ENCODE peak calls at places on chromosomes 11 and 22, in nine cellular contexts. One of them, this sample, is unnamed. For H3K4me1, the result is how much of the 10 kb centered on the place peaks cover.

GRCh38 chr11:47254381-47254780 is 3.4 kb upstream of the NR1H3 start:
- DNase-seq in PC-3: no peak
- DNase-seq in mesenchymal stem cell: peak
- DNase-seq in HCT116: no peak
- DNase-seq in neuronal stem cell: no peak
- DNase-seq in K562: no peak
- DNase-seq in fibroblast of lung: no peak
- DNase-seq in HepG2: no peak
- DNase-seq in A549: no peak
- DNase-seq in this sample: no peak

GRCh38 chr11:19573666-19574065 is 139.0 kb upstream of the NAV2 start:
- DNase-seq in fibroblast of lung: no peak
- DNase-seq in HCT116: no peak
- DNase-seq in PC-3: no peak
- DNase-seq in K562: no peak
- DNase-seq in neuronal stem cell: no peak
- DNase-seq in A549: no peak
- DNase-seq in mesenchymal stem cell: no peak
- DNase-seq in HepG2: no peak
- DNase-seq in this sample: no peak

GRCh38 chr11:124194696-124195418 is 11.7 kb downstream of the OR10D3 start:
- DNase-seq in mesenchymal stem cell: peak
- DNase-seq in HCT116: peak
- DNase-seq in PC-3: peak
- DNase-seq in neuronal stem cell: peak
- DNase-seq in K562: peak
- DNase-seq in fibroblast of lung: peak
- DNase-seq in A549: peak
- DNase-seq in HepG2: peak
- DNase-seq in this sample: peak

GRCh38 chr11:69449320-69450063 is 32.0 kb upstream of the LINC01488 start:
- DNase-seq in mesenchymal stem cell: peak
- DNase-seq in HCT116: no peak
- DNase-seq in PC-3: no peak
- DNase-seq in K562: peak
- DNase-seq in fibroblast of lung: peak
- DNase-seq in A549: no peak
- DNase-seq in HepG2: peak
- DNase-seq in neuronal stem cell: no peak
- DNase-seq in this sample: no peak

GRCh38 chr22:22820626-22821025 is 67.0 kb upstream of the IGLL5 start:
- DNase-seq in HepG2: no peak
- DNase-seq in neuronal stem cell: no peak
- DNase-seq in fibroblast of lung: no peak
- DNase-seq in HCT116: no peak
- DNase-seq in K562: no peak
- DNase-seq in PC-3: no peak
- DNase-seq in A549: no peak
- DNase-seq in mesenchymal stem cell: no peak
- DNase-seq in this sample: no peak

GRCh38 chr22:47019012-47019790 is 256.8 kb downstream of the TBC1D22A start:
- DNase-seq in K562: no peak
- DNase-seq in PC-3: no peak
- DNase-seq in A549: no peak
- DNase-seq in mesenchymal stem cell: no peak
- DNase-seq in HepG2: no peak
- DNase-seq in HCT116: no peak
- DNase-seq in neuronal stem cell: no peak
- DNase-seq in fibroblast of lung: no peak
- DNase-seq in this sample: no peak

GRCh38 chr22:20428496-20429253 is 8.9 kb downstream of the SCARF2 start:
- DNase-seq in HepG2: no peak
- DNase-seq in HCT116: no peak
- DNase-seq in fibroblast of lung: no peak
- DNase-seq in A549: no peak
- DNase-seq in neuronal stem cell: no peak
- DNase-seq in mesenchymal stem cell: no peak
- DNase-seq in PC-3: no peak
- DNase-seq in K562: no peak
- DNase-seq in this sample: no peak

GRCh38 chr11:34027516-34028406 is 23.8 kb upstream of the CAPRIN1 start:
- DNase-seq in A549: no peak
- DNase-seq in fibroblast of lung: no peak
- DNase-seq in neuronal stem cell: no peak
- DNase-seq in K562: no peak
- DNase-seq in PC-3: no peak
- DNase-seq in mesenchymal stem cell: no peak
- DNase-seq in HCT116: no peak
- DNase-seq in HepG2: peak
- DNase-seq in this sample: peak

GRCh38 chr22:30535182-30535581 is 11.4 kb downstream of the SEC14L6 start:
- DNase-seq in fibroblast of lung: no peak
- DNase-seq in HepG2: no peak
- DNase-seq in mesenchymal stem cell: no peak
- DNase-seq in K562: no peak
- DNase-seq in A549: no peak
- DNase-seq in neuronal stem cell: no peak
- DNase-seq in HCT116: no peak
- DNase-seq in PC-3: no peak
- DNase-seq in this sample: no peak

GRCh38 chr11:44826922-44827643 is 100.3 kb downstream of the TSPAN18 start:
- DNase-seq in fibroblast of lung: no peak
- DNase-seq in A549: no peak
- DNase-seq in HepG2: no peak
- DNase-seq in HCT116: no peak
- DNase-seq in mesenchymal stem cell: no peak
- DNase-seq in neuronal stem cell: no peak
- DNase-seq in PC-3: no peak
- DNase-seq in K562: no peak
- DNase-seq in this sample: no peak

GRCh38 chr11:69575296-69576068 is 65.5 kb upstream of the CCND1 start:
- DNase-seq in fibroblast of lung: no peak
- DNase-seq in PC-3: no peak
- DNase-seq in K562: no peak
- DNase-seq in A549: no peak
- DNase-seq in neuronal stem cell: no peak
- DNase-seq in mesenchymal stem cell: no peak
- DNase-seq in HepG2: no peak
- DNase-seq in HCT116: no peak
- DNase-seq in this sample: no peak

GRCh38 chr22:49300241-49300640 is 527.4 kb downstream of the BRD1 start:
- DNase-seq in HepG2: no peak
- DNase-seq in mesenchymal stem cell: no peak
- DNase-seq in K562: no peak
- DNase-seq in PC-3: no peak
- DNase-seq in A549: no peak
- DNase-seq in neuronal stem cell: no peak
- DNase-seq in fibroblast of lung: no peak
- DNase-seq in HCT116: no peak
- DNase-seq in this sample: no peak

GRCh38 chr11:118910309-118911112 is 15.2 kb downstream of the BCL9L start:
- DNase-seq in HCT116: no peak
- DNase-seq in mesenchymal stem cell: peak
- DNase-seq in neuronal stem cell: no peak
- DNase-seq in A549: no peak
- DNase-seq in fibroblast of lung: peak
- DNase-seq in K562: peak
- DNase-seq in HepG2: peak
- DNase-seq in PC-3: peak
- DNase-seq in this sample: peak

GRCh38 chr11:16925495-16926065 is 88.6 kb downstream of the PLEKHA7 start:
- DNase-seq in HepG2: peak
- DNase-seq in mesenchymal stem cell: peak
- DNase-seq in HCT116: peak
- DNase-seq in fibroblast of lung: peak
- DNase-seq in K562: no peak
- DNase-seq in A549: peak
- DNase-seq in PC-3: peak
- DNase-seq in neuronal stem cell: peak
- DNase-seq in this sample: peak

GRCh38 chr11:96241351-96241841 is 101.6 kb downstream of the MAML2 start:
- DNase-seq in PC-3: no peak
- DNase-seq in K562: no peak
- DNase-seq in HCT116: no peak
- DNase-seq in neuronal stem cell: no peak
- DNase-seq in fibroblast of lung: no peak
- DNase-seq in A549: no peak
- DNase-seq in mesenchymal stem cell: no peak
- DNase-seq in HepG2: peak
- DNase-seq in this sample: peak

GRCh38 chr22:22210375-22210774 is 34.2 kb upstream of the VPREB1 start:
- DNase-seq in A549: no peak
- DNase-seq in K562: no peak
- DNase-seq in HCT116: peak
- DNase-seq in PC-3: peak
- DNase-seq in fibroblast of lung: peak
- DNase-seq in neuronal stem cell: no peak
- DNase-seq in mesenchymal stem cell: no peak
- DNase-seq in HepG2: no peak
- DNase-seq in this sample: peak

GRCh38 chr22:44550666-44551491 is 52.8 kb upstream of the RTL6 start:
- DNase-seq in HepG2: no peak
- DNase-seq in mesenchymal stem cell: peak
- DNase-seq in A549: no peak
- DNase-seq in PC-3: peak
- DNase-seq in K562: no peak
- DNase-seq in fibroblast of lung: peak
- DNase-seq in HCT116: no peak
- DNase-seq in neuronal stem cell: no peak
- DNase-seq in this sample: peak

GRCh38 chr22:30863161-30863833 is 105.3 kb downstream of the MORC2 start:
- DNase-seq in neuronal stem cell: no peak
- DNase-seq in A549: no peak
- DNase-seq in HepG2: peak
- DNase-seq in fibroblast of lung: peak
- DNase-seq in PC-3: no peak
- DNase-seq in mesenchymal stem cell: no peak
- DNase-seq in K562: peak
- DNase-seq in HCT116: no peak
- DNase-seq in this sample: peak

GRCh38 chr11:75524576-75525432 is 937 bp downstream of the GDPD5 start:
- DNase-seq in neuronal stem cell: peak
- DNase-seq in mesenchymal stem cell: no peak
- DNase-seq in HepG2: no peak
- DNase-seq in HCT116: no peak
- DNase-seq in A549: peak
- DNase-seq in fibroblast of lung: peak
- DNase-seq in PC-3: peak
- DNase-seq in K562: peak
- DNase-seq in this sample: no peak

GRCh38 chr11:690738-691633 is 4.0 kb downstream of the DEAF1 start:
- DNase-seq in mesenchymal stem cell: no peak
- DNase-seq in HepG2: no peak
- DNase-seq in neuronal stem cell: no peak
- DNase-seq in fibroblast of lung: no peak
- DNase-seq in PC-3: no peak
- DNase-seq in K562: no peak
- DNase-seq in A549: no peak
- DNase-seq in HCT116: no peak
- DNase-seq in this sample: peak

GRCh38 chr11:65424200-65425104 is 1.9 kb downstream of the NEAT1 start:
- DNase-seq in neuronal stem cell: no peak
- DNase-seq in mesenchymal stem cell: peak
- DNase-seq in HepG2: no peak
- DNase-seq in A549: no peak
- DNase-seq in fibroblast of lung: peak
- DNase-seq in PC-3: peak
- DNase-seq in HCT116: no peak
- DNase-seq in K562: no peak
- DNase-seq in this sample: no peak

GRCh38 chr22:45553333-45554039 is 50.8 kb downstream of the FBLN1 start:
- DNase-seq in fibroblast of lung: peak
- DNase-seq in mesenchymal stem cell: peak
- DNase-seq in A549: peak
- DNase-seq in PC-3: peak
- DNase-seq in K562: peak
- DNase-seq in neuronal stem cell: peak
- DNase-seq in HepG2: peak
- DNase-seq in HCT116: peak
- DNase-seq in this sample: peak

GRCh38 chr22:23497016-23497885 is 82.8 kb downstream of the IGLL1 start:
- DNase-seq in neuronal stem cell: no peak
- DNase-seq in K562: no peak
- DNase-seq in HepG2: no peak
- DNase-seq in fibroblast of lung: no peak
- DNase-seq in mesenchymal stem cell: no peak
- DNase-seq in PC-3: no peak
- DNase-seq in HCT116: no peak
- DNase-seq in A549: no peak
- DNase-seq in this sample: no peak

GRCh38 chr11:114088216-114088615 is 28.7 kb downstream of the ZBTB16 start:
- DNase-seq in mesenchymal stem cell: no peak
- DNase-seq in PC-3: peak
- DNase-seq in neuronal stem cell: no peak
- DNase-seq in K562: no peak
- DNase-seq in A549: no peak
- DNase-seq in HepG2: no peak
- DNase-seq in fibroblast of lung: no peak
- DNase-seq in HCT116: no peak
- DNase-seq in this sample: no peak
- H3K4me1 ChIP-seq in mesenchymal stem cell: under half
- H3K4me1 ChIP-seq in PC-3: under half
- H3K4me1 ChIP-seq in neuronal stem cell: half or more
- H3K4me1 ChIP-seq in K562: under half
- H3K4me1 ChIP-seq in A549: under half
- H3K4me1 ChIP-seq in HepG2: under half
- H3K4me1 ChIP-seq in fibroblast of lung: under half
- H3K4me1 ChIP-seq in HCT116: under half
- H3K4me1 ChIP-seq in this sample: under half

GRCh38 chr22:42384506-42384905 is 47.7 kb downstream of the NFAM1 start:
- DNase-seq in fibroblast of lung: no peak
- DNase-seq in K562: no peak
- DNase-seq in HCT116: no peak
- DNase-seq in PC-3: no peak
- DNase-seq in HepG2: no peak
- DNase-seq in neuronal stem cell: no peak
- DNase-seq in mesenchymal stem cell: no peak
- DNase-seq in A549: no peak
- DNase-seq in this sample: no peak
- H3K4me2 ChIP-seq in fibroblast of lung: no peak
- H3K4me2 ChIP-seq in K562: no peak
- H3K4me2 ChIP-seq in HCT116: no peak
- H3K4me2 ChIP-seq in PC-3: no peak
- H3K4me2 ChIP-seq in HepG2: no peak
- H3K4me2 ChIP-seq in neuronal stem cell: no peak
- H3K4me2 ChIP-seq in mesenchymal stem cell: no peak
- H3K4me2 ChIP-seq in A549: no peak
- H3K4me2 ChIP-seq in this sample: no peak

GRCh38 chr11:112856591-112856990 is 104.6 kb upstream of the NCAM1 start:
- DNase-seq in fibroblast of lung: no peak
- DNase-seq in A549: no peak
- DNase-seq in HepG2: no peak
- DNase-seq in mesenchymal stem cell: no peak
- DNase-seq in K562: no peak
- DNase-seq in PC-3: no peak
- DNase-seq in HCT116: no peak
- DNase-seq in neuronal stem cell: no peak
- DNase-seq in this sample: no peak
- H3K27ac ChIP-seq in fibroblast of lung: no peak
- H3K27ac ChIP-seq in A549: no peak
- H3K27ac ChIP-seq in HepG2: no peak
- H3K27ac ChIP-seq in mesenchymal stem cell: no peak
- H3K27ac ChIP-seq in K562: no peak
- H3K27ac ChIP-seq in PC-3: no peak
- H3K27ac ChIP-seq in HCT116: no peak
- H3K27ac ChIP-seq in neuronal stem cell: no peak
- H3K27ac ChIP-seq in this sample: no peak

GRCh38 chr22:39238124-39238466 is 6.7 kb downstream of the PDGFB start:
- DNase-seq in K562: no peak
- DNase-seq in HepG2: no peak
- DNase-seq in PC-3: no peak
- DNase-seq in neuronal stem cell: no peak
- DNase-seq in fibroblast of lung: no peak
- DNase-seq in A549: no peak
- DNase-seq in mesenchymal stem cell: no peak
- DNase-seq in HCT116: no peak
- DNase-seq in this sample: no peak
- H3K4me1 ChIP-seq in K562: half or more
- H3K4me1 ChIP-seq in HepG2: under half
- H3K4me1 ChIP-seq in PC-3: under half
- H3K4me1 ChIP-seq in neuronal stem cell: under half
- H3K4me1 ChIP-seq in fibroblast of lung: under half
- H3K4me1 ChIP-seq in A549: under half
- H3K4me1 ChIP-seq in mesenchymal stem cell: half or more
- H3K4me1 ChIP-seq in HCT116: half or more
- H3K4me1 ChIP-seq in this sample: under half

This sample was measured in hepatocyte.